ENCODE peak calls at places on chromosomes 1 and 21, in four cellular contexts. Y is A549, X is GM12878, I is endothelial cell of umbilical vein. P is an unnamed sample.

GRCh38 chr1:239951518-239952130 is 140.1 kb upstream of the FMN2 start:
- DNase-seq in Y (peak), X (no peak), I (peak), P (peak)

GRCh38 chr1:217029311-217030157 is 306.3 kb upstream of the ESRRG start:
- DNase-seq in Y (peak), X (no peak), I (no peak), P (no peak)

GRCh38 chr1:156645058-156645457 is 3.1 kb downstream of the BCAN start:
- DNase-seq in Y (no peak), X (no peak), I (no peak), P (no peak)

GRCh38 chr1:220441211-220441610 is 86.7 kb upstream of the MARK1 start:
- DNase-seq in Y (no peak), X (no peak), I (no peak), P (no peak)

GRCh38 chr1:170698711-170699275 is 34.9 kb downstream of the PRRX1 start:
- DNase-seq in Y (no peak), X (no peak), I (peak), P (no peak)

GRCh38 chr21:44857127-44857892 is 16.2 kb downstream of the PTTG1IP start:
- DNase-seq in Y (no peak), X (no peak), I (no peak), P (no peak)

GRCh38 chr1:25392881-25393280 is 27.7 kb downstream of the RHCE start:
- DNase-seq in Y (no peak), X (no peak), I (no peak), P (no peak)

GRCh38 chr1:160217466-160218165 is 12.4 kb downstream of the PEA15 start:
- DNase-seq in Y (no peak), X (no peak), I (peak), P (no peak)

GRCh38 chr1:167795810-167796740 is 74.3 kb downstream of the MPZL1 start:
- DNase-seq in Y (peak), X (no peak), I (peak), P (no peak)

GRCh38 chr21:42556960-42557359 is 43.3 kb downstream of the SLC37A1 start:
- DNase-seq in Y (no peak), X (no peak), I (no peak), P (no peak)

GRCh38 chr1:14572861-14573260 is 25.6 kb upstream of the KAZN start:
- DNase-seq in Y (no peak), X (no peak), I (no peak), P (no peak)

GRCh38 chr1:154863702-154864174 is 6.3 kb downstream of the KCNN3 start:
- DNase-seq in Y (peak), X (peak), I (no peak), P (peak)

GRCh38 chr1:18668051-18668450 is 37.4 kb downstream of the PAX7 start:
- DNase-seq in Y (peak), X (no peak), I (no peak), P (no peak)

GRCh38 chr1:85884372-85885035 is 176.3 kb upstream of the ZNHIT6 start:
- DNase-seq in Y (no peak), X (no peak), I (peak), P (no peak)

GRCh38 chr1:32728413-32729077 is 26.0 kb upstream of the SYNC start:
- DNase-seq in Y (no peak), X (no peak), I (no peak), P (no peak)

GRCh38 chr1:36161656-36162531 is 5.9 kb downstream of the MAP7D1 start:
- DNase-seq in Y (no peak), X (no peak), I (peak), P (peak)

GRCh38 chr1:85179517-85179916 is 21.3 kb downstream of the SYDE2 start:
- DNase-seq in Y (no peak), X (no peak), I (no peak), P (no peak)

GRCh38 chr1:222390181-222390580 is 157.7 kb downstream of the HHIPL2 start:
- DNase-seq in Y (no peak), X (no peak), I (no peak), P (no peak)

GRCh38 chr1:6485937-6486250 is 5.6 kb downstream of the PLEKHG5 start:
- DNase-seq in Y (no peak), X (no peak), I (peak), P (no peak)

GRCh38 chr1:6484826-6485139 is 6.7 kb downstream of the PLEKHG5 start:
- DNase-seq in Y (no peak), X (no peak), I (peak), P (no peak)

GRCh38 chr1:6486433-6487011 is 4.9 kb downstream of the PLEKHG5 start:
- DNase-seq in Y (peak), X (no peak), I (peak), P (peak)

GRCh38 chr1:6483761-6484117 is 7.7 kb downstream of the PLEKHG5 start:
- DNase-seq in Y (no peak), X (no peak), I (no peak), P (no peak)

DNA sequence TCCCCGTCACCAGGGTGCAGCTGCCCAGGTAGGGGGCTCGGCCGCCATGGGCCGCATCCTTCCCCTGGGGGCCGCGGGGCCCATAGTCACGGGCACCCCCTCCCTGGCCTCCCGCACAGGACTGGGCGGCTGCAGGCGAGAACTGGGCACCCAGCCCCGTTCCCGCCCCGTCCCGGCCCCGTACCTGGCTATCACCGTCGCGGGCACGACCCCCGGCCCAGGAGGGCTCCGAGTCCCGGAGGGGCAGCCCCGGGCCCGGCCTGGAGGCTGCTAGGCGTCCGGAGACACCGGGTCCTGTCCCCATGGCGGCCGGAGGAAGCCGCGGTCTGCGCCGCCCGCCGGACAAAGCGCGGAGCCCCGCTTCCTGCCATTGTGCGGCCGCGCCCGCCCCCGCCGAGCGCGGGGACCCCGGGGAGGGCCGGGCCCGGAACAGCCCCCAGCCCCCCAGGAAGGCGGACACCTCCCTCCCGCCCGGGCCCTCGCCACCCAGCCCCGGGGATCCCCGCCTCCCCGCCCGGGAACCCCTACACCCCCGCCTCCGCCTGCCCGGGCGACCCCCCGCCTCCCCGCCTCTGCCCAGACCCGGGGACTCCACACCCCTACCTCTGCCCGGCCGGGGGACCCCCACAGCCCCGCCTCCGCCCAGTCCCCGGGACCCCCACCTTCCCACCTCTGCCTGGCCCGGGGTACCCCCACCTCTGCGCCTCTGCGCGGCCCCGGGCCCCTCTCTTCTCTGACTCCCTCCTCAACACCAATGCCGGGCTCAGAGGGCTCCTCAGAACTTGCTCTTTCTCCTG is 6.1 kb downstream of the PLEKHG5 start:
- DNase-seq in Y (no peak), X (no peak), I (peak), P (no peak)
- TF ChIP-seq MAX in Y (no peak), X (no peak), I (no peak), P (no peak)

DNA sequence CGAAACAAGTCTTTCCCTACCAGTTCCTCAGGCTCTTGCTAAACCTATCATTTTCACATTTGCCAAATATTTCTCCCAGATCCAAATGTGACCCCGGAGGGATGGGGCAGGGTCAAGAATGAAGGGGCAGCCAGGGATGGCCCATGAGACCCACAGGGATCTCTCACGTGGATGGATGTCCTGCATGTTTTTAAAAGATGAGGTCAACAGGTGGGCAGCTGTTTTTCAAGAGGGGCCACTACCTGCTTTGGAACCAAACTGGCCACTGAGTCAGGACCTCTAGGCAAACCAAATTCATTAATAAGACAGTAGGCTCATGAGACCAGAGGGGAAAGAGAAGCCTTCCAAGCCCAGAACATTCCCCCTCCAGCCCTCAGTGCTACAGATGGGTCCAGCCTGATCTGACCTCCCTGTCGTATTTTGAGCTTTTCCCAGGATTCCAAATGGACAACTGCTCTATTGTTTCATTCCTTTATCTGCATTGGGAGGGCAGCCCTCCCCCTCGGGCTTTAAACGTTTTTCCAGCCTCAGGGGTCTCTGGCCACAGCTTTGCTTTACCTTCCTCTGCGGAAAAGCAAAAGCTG is 252.5 kb upstream of the IRF2BP2 start:
- DNase-seq in Y (no peak), X (no peak), I (no peak), P (no peak)
- TF ChIP-seq MYC in Y (no peak), X (no peak), I (no peak), P (no peak)

DNA sequence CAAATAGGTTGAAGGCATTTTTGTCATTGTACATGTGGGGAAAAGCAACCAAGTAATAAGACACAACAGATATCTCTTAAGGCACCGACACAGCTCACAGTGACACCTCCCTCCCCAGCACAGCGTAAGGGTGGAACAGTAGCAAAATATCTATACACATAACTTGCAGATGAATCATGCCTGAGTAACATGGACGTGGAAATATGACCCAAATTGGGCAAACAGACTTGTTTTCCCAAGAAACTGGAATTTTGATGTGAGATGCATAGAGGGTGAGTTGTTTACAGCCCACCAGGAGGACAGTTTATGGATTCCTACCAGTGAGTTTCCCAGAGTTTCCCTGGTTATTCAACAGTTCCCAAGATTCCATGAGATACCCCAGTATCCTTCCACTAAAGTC is 7.3 kb upstream of the DR1 start:
- DNase-seq in Y (peak), X (no peak), I (peak), P (no peak)
- TF ChIP-seq MAX in Y (peak), X (no peak), I (no peak), P (no peak)

GRCh38 chr1:109275706-109276345 is 7.1 kb downstream of the PSRC1 start:
- DNase-seq in Y (no peak), X (no peak), I (no peak), P (no peak)

GRCh38 chr1:109274533-109275476 is 8.1 kb downstream of the PSRC1 start:
- DNase-seq in Y (peak), X (no peak), I (no peak), P (no peak)

GRCh38 chr1:109279615-109280278 is 3.2 kb downstream of the PSRC1 start:
- DNase-seq in Y (no peak), X (no peak), I (no peak), P (no peak)

GRCh38 chr1:109280768-109281356 is 2.1 kb downstream of the PSRC1 start:
- DNase-seq in Y (no peak), X (no peak), I (no peak), P (no peak)

DNA sequence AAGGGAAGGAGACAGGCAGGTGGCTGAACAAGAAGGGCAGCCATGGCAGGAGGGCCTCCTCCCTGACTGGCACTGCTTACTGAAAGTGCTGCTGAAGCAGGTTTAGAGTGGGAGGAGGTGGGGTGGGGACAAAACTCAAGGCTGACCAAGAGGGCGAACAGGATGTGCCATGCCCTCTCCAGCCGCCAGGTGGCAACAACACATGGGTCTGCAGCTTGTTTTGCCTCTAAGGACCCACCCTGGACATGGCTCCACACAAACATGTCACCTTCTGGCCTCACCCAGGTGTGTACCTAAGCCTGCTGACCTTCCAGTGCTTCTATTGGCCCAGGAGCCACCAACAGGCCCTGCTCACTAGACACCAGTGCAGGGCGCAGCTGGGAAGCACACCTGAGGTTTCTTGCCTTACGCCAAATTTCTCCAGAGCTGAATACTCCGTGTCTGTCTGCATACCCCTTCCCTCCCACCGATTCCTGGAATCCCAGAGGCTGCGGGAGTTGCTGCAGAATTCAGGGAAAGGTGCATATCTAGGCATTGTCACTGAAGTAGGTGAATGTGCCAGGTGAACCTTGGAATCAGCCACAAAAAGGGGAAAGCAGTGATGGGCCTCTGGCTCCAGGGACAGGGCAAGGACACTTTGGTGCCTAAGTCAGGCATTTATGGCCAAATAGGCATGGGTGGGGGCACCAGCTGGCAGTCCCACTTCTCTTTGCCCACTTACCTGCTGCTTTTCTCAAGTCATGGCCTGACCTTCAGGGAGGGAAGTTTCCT is 5.3 kb downstream of the PSRC1 start:
- DNase-seq in Y (peak), X (peak), I (peak), P (peak)
- TF ChIP-seq MYC in Y (no peak), X (no peak), I (no peak), P (no peak)

GRCh38 chr1:72177711-72178110 is 104.6 kb downstream of the NEGR1 start:
- DNase-seq in Y (no peak), X (no peak), I (no peak), P (no peak)
- TF ChIP-seq MAX in Y (no peak), X (no peak), I (no peak), P (no peak)

GRCh38 chr1:3492545-3493246 is 38.2 kb downstream of the ARHGEF16 start:
- DNase-seq in Y (no peak), X (no peak), I (no peak), P (no peak)

GRCh38 chr1:3490046-3490745 is 35.7 kb downstream of the ARHGEF16 start:
- DNase-seq in Y (no peak), X (no peak), I (no peak), P (no peak)

GRCh38 chr1:3488432-3488831 is 34.0 kb downstream of the ARHGEF16 start:
- DNase-seq in Y (no peak), X (no peak), I (no peak), P (no peak)

GRCh38 chr1:3494321-3495308 is 40.1 kb downstream of the ARHGEF16 start:
- DNase-seq in Y (no peak), X (no peak), I (no peak), P (no peak)

DNA sequence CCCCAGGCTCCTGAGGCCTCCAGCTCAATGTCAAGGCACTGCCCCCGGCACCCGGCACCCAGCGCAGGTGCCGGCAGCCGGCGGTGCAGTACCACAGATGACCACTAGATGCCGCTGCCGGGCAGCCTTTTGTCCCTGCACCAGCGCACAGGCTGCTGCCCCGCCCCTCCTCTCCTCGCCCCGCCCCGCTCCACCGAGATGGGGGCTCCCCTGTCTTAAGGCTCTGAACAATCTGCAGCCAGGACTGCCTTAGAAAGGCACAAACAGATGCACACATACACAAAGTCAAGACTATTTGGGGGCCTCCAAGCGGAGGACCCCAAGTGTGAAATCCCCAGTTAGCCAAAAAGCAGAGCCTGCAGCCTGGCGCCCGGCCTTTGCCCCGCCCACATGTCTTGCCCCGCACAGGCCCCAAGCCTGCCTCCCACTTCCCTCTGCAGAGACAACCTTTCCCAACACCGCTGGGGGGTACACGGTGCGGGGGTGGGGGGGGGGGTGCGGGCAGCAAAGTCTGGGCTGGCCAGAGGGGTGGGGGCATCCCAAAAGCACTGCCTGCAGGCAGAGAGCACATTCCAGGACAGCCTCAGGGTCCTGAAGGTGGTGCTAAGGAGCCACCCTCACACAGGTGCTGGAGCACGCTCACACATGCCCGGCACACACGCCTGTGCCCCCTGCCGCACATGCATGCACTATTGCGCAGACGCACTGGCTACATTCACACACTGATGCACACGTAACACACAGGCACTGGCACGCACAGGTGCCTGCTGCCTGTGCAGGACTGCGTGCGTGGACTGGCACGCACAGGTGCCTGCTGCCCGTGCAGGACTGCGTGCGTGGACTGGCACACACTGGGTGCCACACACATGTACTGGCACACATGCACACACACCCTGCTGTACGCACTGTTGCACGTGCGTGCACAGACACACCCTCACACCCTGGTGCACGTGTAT is 37.1 kb downstream of the ARHGEF16 start:
- DNase-seq in Y (peak), X (peak), I (peak), P (peak)
- TF ChIP-seq MYC in Y (no peak), X (no peak), I (no peak), P (peak)

DNA sequence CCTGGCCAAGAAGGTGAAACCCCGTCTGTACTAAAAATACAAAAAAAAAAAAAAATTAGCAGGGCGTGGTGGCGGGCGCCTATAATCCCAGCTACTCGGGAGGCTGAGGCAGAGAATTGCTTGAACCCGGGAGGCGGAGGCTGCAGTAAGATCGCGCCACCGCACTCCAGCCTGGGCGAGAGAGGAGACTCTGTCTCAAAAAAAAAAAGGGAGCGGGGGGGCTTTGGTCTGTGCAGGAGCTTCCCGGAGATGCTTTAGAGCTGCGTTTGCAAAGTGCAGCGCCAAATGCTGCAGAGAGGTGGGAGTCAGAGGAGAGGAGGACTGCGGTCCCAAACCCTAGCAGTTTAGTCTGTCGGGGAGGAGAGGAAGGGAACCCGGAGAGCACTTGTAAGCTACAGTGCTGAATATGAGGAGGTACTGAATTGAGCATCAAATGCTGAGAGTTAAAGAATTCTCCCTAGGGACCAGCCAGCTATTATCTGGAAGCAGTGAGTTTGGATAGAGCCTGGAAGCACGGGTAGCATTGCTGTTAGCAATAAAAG is 569 bp downstream of the FALEC start:
- DNase-seq in Y (no peak), X (no peak), I (peak), P (peak)
- TF ChIP-seq MAX in Y (no peak), X (no peak), I (no peak), P (no peak)